ENCODE peak calls at places on chromosomes 1 and 21, in eight cellular contexts. One of them, this sample, is unnamed.

GRCh38 chr1:30968220-30968971 is 59.8 kb upstream of the SDC3 start:
- DNase-seq in SJSA1: no peak
- DNase-seq in activated T-helper 1 cell treated with anti-CD3 and anti-CD28 coated beads, Interleukin-2, amount 50 U/mL, for 16 hours: no peak
- DNase-seq in posterior vena cava: no peak
- DNase-seq in GM23248: no peak
- DNase-seq in heart left ventricle: no peak
- DNase-seq in gastrocnemius medialis: no peak
- DNase-seq in RCC 7860: no peak
- DNase-seq in this sample: no peak

GRCh38 chr1:37919277-37919676 is 27.6 kb downstream of the INPP5B start:
- DNase-seq in SJSA1: no peak
- DNase-seq in activated T-helper 1 cell treated with anti-CD3 and anti-CD28 coated beads, Interleukin-2, amount 50 U/mL, for 16 hours: no peak
- DNase-seq in posterior vena cava: no peak
- DNase-seq in GM23248: peak; percentile 57
- DNase-seq in heart left ventricle: no peak
- DNase-seq in gastrocnemius medialis: no peak
- DNase-seq in RCC 7860: no peak
- DNase-seq in this sample: no peak

GRCh38 chr21:36542312-36543101 is 62.6 kb upstream of the CLDN14 start:
- DNase-seq in SJSA1: no peak
- DNase-seq in activated T-helper 1 cell treated with anti-CD3 and anti-CD28 coated beads, Interleukin-2, amount 50 U/mL, for 16 hours: no peak
- DNase-seq in posterior vena cava: peak; percentile 40
- DNase-seq in GM23248: no peak
- DNase-seq in heart left ventricle: no peak
- DNase-seq in gastrocnemius medialis: no peak
- DNase-seq in RCC 7860: no peak
- DNase-seq in this sample: no peak

GRCh38 chr1:118504867-118505266 is 319.8 kb upstream of the SPAG17 start:
- DNase-seq in SJSA1: no peak
- DNase-seq in activated T-helper 1 cell treated with anti-CD3 and anti-CD28 coated beads, Interleukin-2, amount 50 U/mL, for 16 hours: no peak
- DNase-seq in posterior vena cava: no peak
- DNase-seq in GM23248: no peak
- DNase-seq in heart left ventricle: peak; percentile 59
- DNase-seq in gastrocnemius medialis: peak; percentile 87
- DNase-seq in RCC 7860: no peak
- DNase-seq in this sample: no peak

GRCh38 chr1:173202430-173203145 is 4.5 kb downstream of the TNFSF4 start:
- DNase-seq in SJSA1: peak; percentile 60
- DNase-seq in activated T-helper 1 cell treated with anti-CD3 and anti-CD28 coated beads, Interleukin-2, amount 50 U/mL, for 16 hours: no peak
- DNase-seq in posterior vena cava: no peak
- DNase-seq in GM23248: peak; percentile 86
- DNase-seq in heart left ventricle: no peak
- DNase-seq in gastrocnemius medialis: no peak
- DNase-seq in RCC 7860: peak; percentile 49
- DNase-seq in this sample: no peak

GRCh38 chr1:89781494-89782126 is 39.2 kb upstream of the LRRC8D start:
- DNase-seq in SJSA1: no peak
- DNase-seq in activated T-helper 1 cell treated with anti-CD3 and anti-CD28 coated beads, Interleukin-2, amount 50 U/mL, for 16 hours: no peak
- DNase-seq in posterior vena cava: no peak
- DNase-seq in GM23248: no peak
- DNase-seq in heart left ventricle: no peak
- DNase-seq in gastrocnemius medialis: no peak
- DNase-seq in RCC 7860: peak; percentile 41
- DNase-seq in this sample: no peak

GRCh38 chr1:116332461-116332860 is 40.6 kb upstream of the ATP1A1 start:
- DNase-seq in SJSA1: no peak
- DNase-seq in activated T-helper 1 cell treated with anti-CD3 and anti-CD28 coated beads, Interleukin-2, amount 50 U/mL, for 16 hours: no peak
- DNase-seq in posterior vena cava: no peak
- DNase-seq in GM23248: no peak
- DNase-seq in heart left ventricle: no peak
- DNase-seq in gastrocnemius medialis: no peak
- DNase-seq in RCC 7860: no peak
- DNase-seq in this sample: no peak

GRCh38 chr1:199490804-199491527 is 536.5 kb upstream of the NR5A2 start:
- DNase-seq in SJSA1: no peak
- DNase-seq in activated T-helper 1 cell treated with anti-CD3 and anti-CD28 coated beads, Interleukin-2, amount 50 U/mL, for 16 hours: no peak
- DNase-seq in posterior vena cava: no peak
- DNase-seq in GM23248: peak; percentile 34
- DNase-seq in heart left ventricle: no peak
- DNase-seq in gastrocnemius medialis: no peak
- DNase-seq in RCC 7860: peak; percentile 24
- DNase-seq in this sample: no peak

GRCh38 chr1:182229907-182230522 is 161.6 kb downstream of the GLUL start:
- DNase-seq in SJSA1: no peak
- DNase-seq in activated T-helper 1 cell treated with anti-CD3 and anti-CD28 coated beads, Interleukin-2, amount 50 U/mL, for 16 hours: no peak
- DNase-seq in posterior vena cava: no peak
- DNase-seq in GM23248: peak; percentile 42
- DNase-seq in heart left ventricle: no peak
- DNase-seq in gastrocnemius medialis: peak; percentile 72
- DNase-seq in RCC 7860: no peak
- DNase-seq in this sample: no peak

GRCh38 chr1:65308781-65309316 is 494 bp upstream of the DNAJC6 start:
- DNase-seq in SJSA1: no peak
- DNase-seq in activated T-helper 1 cell treated with anti-CD3 and anti-CD28 coated beads, Interleukin-2, amount 50 U/mL, for 16 hours: no peak
- DNase-seq in posterior vena cava: no peak
- DNase-seq in GM23248: no peak
- DNase-seq in heart left ventricle: no peak
- DNase-seq in gastrocnemius medialis: no peak
- DNase-seq in RCC 7860: no peak
- DNase-seq in this sample: no peak

This sample was measured in thoracic aorta.